ENCODE peak calls at places on chromosomes 13 and 19, in four cellular contexts. Q, L, V and A are unnamed samples.

GRCh38 chr19:17560205-17560595 is 4.8 kb downstream of the COLGALT1 start:
- DNase-seq in Q (peak; percentile 31), L (no peak), V (no peak), A (no peak)

GRCh38 chr19:42173695-42174094 is 41.4 kb upstream of the POU2F2 start:
- DNase-seq in Q (no peak), L (no peak), V (no peak), A (peak; percentile 14)

GRCh38 chr13:110161112-110161897 is 145.7 kb downstream of the COL4A1 start:
- DNase-seq in Q (no peak), L (no peak), V (no peak), A (peak; percentile 68)

GRCh38 chr19:7989071-7989575 is 16.3 kb downstream of the ELAVL1 start:
- DNase-seq in Q (no peak), L (no peak), V (no peak), A (no peak)

GRCh38 chr13:100523437-100523836 is 65.2 kb downstream of the GGACT start:
- DNase-seq in Q (no peak), L (no peak), V (no peak), A (no peak)

GRCh38 chr13:113452942-113453901 is at the start of gene ADPRHL1:
- DNase-seq in Q (peak; percentile 78), L (no peak), V (no peak), A (no peak)

GRCh38 chr19:2722541-2723344 is 1.6 kb upstream of the DIRAS1 start:
- DNase-seq in Q (peak; percentile 66), L (no peak), V (no peak), A (peak; percentile 94)

GRCh38 chr19:29400917-29401711 is 124.7 kb upstream of the VSTM2B start:
- DNase-seq in Q (no peak), L (no peak), V (no peak), A (no peak)

GRCh38 chr19:49119411-49120324 is at the start of gene PPFIA3:
- DNase-seq in Q (peak; percentile 59), L (peak; percentile 55), V (peak; percentile 31), A (peak; percentile 91)

GRCh38 chr13:113928701-113929627 is 44.9 kb downstream of the C13orf46 start:
- DNase-seq in Q (peak; percentile 89), L (no peak), V (no peak), A (peak; percentile 91)

GRCh38 chr13:92136449-92137180 is 738.2 kb downstream of the GPC5 start:
- DNase-seq in Q (no peak), L (no peak), V (no peak), A (no peak)

GRCh38 chr13:90968510-90968909 is 379.0 kb upstream of the MIR17HG start:
- DNase-seq in Q (no peak), L (peak; percentile 20), V (peak; percentile 21), A (no peak)

GRCh38 chr13:42022796-42023493 is 25.5 kb upstream of the DGKH start:
- DNase-seq in Q (no peak), L (no peak), V (no peak), A (no peak)

GRCh38 chr13:112991611-112992010 is 22.6 kb downstream of the MCF2L start:
- DNase-seq in Q (no peak), L (no peak), V (no peak), A (no peak)

GRCh38 chr13:51230473-51231105 is 8.4 kb downstream of the FAM124A start:
- DNase-seq in Q (peak; percentile 82), L (no peak), V (no peak), A (no peak)

GRCh38 chr13:76928456-76928855 is 19.9 kb upstream of the ACOD1 start:
- DNase-seq in Q (no peak), L (no peak), V (no peak), A (no peak)

GRCh38 chr19:42185281-42185680 is 32.2 kb downstream of the DEDD2 start:
- DNase-seq in Q (no peak), L (no peak), V (no peak), A (no peak)

GRCh38 chr13:114339779-114340534 is 25.7 kb downstream of the CHAMP1 start:
- DNase-seq in Q (no peak), L (no peak), V (peak; percentile 58), A (no peak)

GRCh38 chr13:44437356-44438233 is 64.0 kb downstream of the SERP2 start:
- DNase-seq in Q (no peak), L (no peak), V (peak; percentile 74), A (no peak)

GRCh38 chr19:48654299-48655059 is 8.5 kb upstream of the CA11 start:
- DNase-seq in Q (no peak), L (no peak), V (no peak), A (no peak)

GRCh38 chr13:20159646-20160345 is 1.1 kb downstream of the GJA3 start:
- DNase-seq in Q (no peak), L (no peak), V (no peak), A (no peak)

GRCh38 chr19:16386619-16387240 is 62.1 kb downstream of the KLF2 start:
- DNase-seq in Q (no peak), L (peak; percentile 48), V (peak; percentile 39), A (no peak)

GRCh38 chr19:34084396-34085145 is 87.7 kb upstream of the LSM14A start:
- DNase-seq in Q (no peak), L (no peak), V (no peak), A (no peak)

GRCh38 chr19:53871448-53871847 is 3.8 kb downstream of the MYADM start:
- DNase-seq in Q (no peak), L (no peak), V (no peak), A (no peak)

GRCh38 chr19:19064098-19064722 is 416 bp downstream of the SLC25A42 start:
- DNase-seq in Q (peak; percentile 14), L (no peak), V (no peak), A (no peak)